ENCODE peak calls at places on chromosomes 13 and 19, in ten cellular contexts. O, U, R, T, Y, D, G, P, E and L are unnamed samples.

GRCh38 chr19:23287620-23288019 is 37.4 kb upstream of the ZNF724 start:
- DNase-seq in O (no peak), G (no peak), D (no peak), Y (no peak), U (no peak), E (no peak), R (no peak), T (no peak), P (no peak), L (no peak)

GRCh38 chr13:107275945-107276614 is 708.1 kb upstream of the ARGLU1 start:
- DNase-seq in D (no peak), P (no peak), E (no peak), G (no peak), R (no peak), O (no peak), T (no peak), U (no peak), Y (no peak), L (no peak)

GRCh38 chr13:32639502-32640105 is 53.4 kb downstream of the PDS5B start:
- DNase-seq in U (no peak), G (peak; percentile 61), P (peak; percentile 78), R (no peak), E (peak; percentile 10), D (peak; percentile 35), Y (peak; percentile 11), O (peak; percentile 18), T (peak; percentile 65), L (no peak)

GRCh38 chr13:24185591-24186232 is 25.2 kb downstream of the SPATA13 start:
- DNase-seq in U (no peak), Y (no peak), E (no peak), G (peak; percentile 21), T (no peak), P (no peak), O (no peak), D (no peak), R (no peak), L (no peak)

GRCh38 chr13:109517516-109517915 is 268.9 kb downstream of the IRS2 start:
- DNase-seq in U (no peak), Y (no peak), O (no peak), T (no peak), E (no peak), G (no peak), D (no peak), P (no peak), R (no peak), L (no peak)

GRCh38 chr19:18635831-18636182 is 1.0 kb upstream of the KLHL26 start:
- DNase-seq in O (no peak), G (no peak), T (no peak), D (no peak), E (no peak), U (no peak), Y (no peak), R (no peak), P (no peak), L (no peak)

GRCh38 chr13:45226024-45226423 is 25.2 kb upstream of the KCTD4 start:
- DNase-seq in G (no peak), R (no peak), Y (no peak), O (no peak), T (no peak), E (no peak), P (no peak), D (no peak), U (no peak), L (no peak)

GRCh38 chr19:5904302-5905071 is at the start of gene VMAC:
- DNase-seq in T (peak; percentile 100), P (peak; percentile 100), R (peak; percentile 99), E (peak; percentile 100), D (peak; percentile 100), U (peak; percentile 100), Y (peak; percentile 99), O (peak; percentile 99), G (peak; percentile 100), L (peak; percentile 98)

GRCh38 chr13:43297967-43298366 is 274.6 kb downstream of the DNAJC15 start:
- DNase-seq in U (no peak), Y (no peak), O (no peak), E (no peak), P (no peak), D (no peak), R (no peak), T (no peak), G (no peak), L (no peak)

GRCh38 chr19:55459950-55460657 is 1.3 kb downstream of the ISOC2 start:
- DNase-seq in G (no peak), D (no peak), T (peak; percentile 30), U (no peak), O (no peak), E (no peak), P (no peak), Y (no peak), R (no peak), L (no peak)

GRCh38 chr13:48873081-48873480 is 102.6 kb upstream of the FNDC3A start:
- DNase-seq in G (no peak), U (no peak), D (no peak), Y (no peak), T (no peak), P (no peak), R (no peak), O (no peak), E (no peak), L (no peak)

GRCh38 chr13:80084086-80084676 is 256.7 kb downstream of the SPRY2 start:
- DNase-seq in P (no peak), R (no peak), U (no peak), G (peak; percentile 89), E (no peak), Y (peak; percentile 36), O (no peak), T (peak; percentile 31), D (no peak), L (no peak)

GRCh38 chr19:57075801-57076492 is 43.8 kb upstream of the USP29 start:
- DNase-seq in T (no peak), G (no peak), E (no peak), R (no peak), Y (no peak), U (no peak), O (no peak), D (no peak), P (no peak), L (no peak)

GRCh38 chr19:41175825-41176734 is 16.9 kb upstream of the CYP2S1 start:
- DNase-seq in E (no peak), R (no peak), D (no peak), U (no peak), G (peak; percentile 90), Y (no peak), P (peak; percentile 66), T (peak; percentile 78), O (peak; percentile 14), L (no peak)

GRCh38 chr13:25846227-25846984 is 205.4 kb downstream of the SHISA2 start:
- DNase-seq in E (no peak), Y (no peak), D (no peak), G (no peak), O (no peak), R (no peak), U (no peak), T (no peak), P (no peak), L (no peak)

GRCh38 chr13:40333238-40333637 is 333.2 kb downstream of the FOXO1 start:
- DNase-seq in D (no peak), O (no peak), E (no peak), G (peak; percentile 10), R (no peak), P (no peak), Y (no peak), U (no peak), T (no peak), L (no peak)

GRCh38 chr13:110617326-110618072 is 2.2 kb downstream of the NAXD start:
- DNase-seq in E (no peak), G (peak; percentile 40), P (no peak), U (no peak), T (peak; percentile 71), Y (no peak), D (no peak), O (no peak), R (no peak), L (no peak)

GRCh38 chr13:107553838-107554237 is 661.5 kb downstream of the LIG4 start:
- DNase-seq in T (no peak), U (no peak), P (no peak), D (no peak), Y (no peak), E (no peak), O (no peak), G (no peak), R (no peak), L (no peak)

GRCh38 chr19:36245210-36246005 is 30.5 kb downstream of the ZNF146 start:
- DNase-seq in Y (no peak), P (no peak), D (no peak), G (no peak), O (no peak), U (peak; percentile 37), E (no peak), R (no peak), T (no peak), L (no peak)

GRCh38 chr13:79988573-79988972 is 352.4 kb downstream of the SPRY2 start:
- DNase-seq in R (no peak), T (peak; percentile 84), U (no peak), E (no peak), Y (no peak), D (no peak), G (peak; percentile 72), O (no peak), P (no peak), L (no peak)

GRCh38 chr19:49450405-49450804 is 1.2 kb downstream of the PIH1D1 start:
- DNase-seq in E (no peak), D (no peak), R (no peak), Y (no peak), T (no peak), U (no peak), G (no peak), O (no peak), P (no peak), L (no peak)

GRCh38 chr13:46578590-46578975 is 25.6 kb downstream of the LRCH1 start:
- DNase-seq in U (no peak), T (no peak), G (no peak), O (no peak), R (no peak), Y (no peak), E (no peak), D (no peak), P (no peak), L (no peak)

GRCh38 chr19:42424712-42425131 is 2.5 kb downstream of the LIPE start:
- DNase-seq in R (no peak), G (no peak), Y (no peak), E (no peak), P (no peak), U (no peak), T (no peak), D (no peak), O (no peak), L (no peak)

GRCh38 chr13:23348270-23349126 is 85.0 kb downstream of the SACS start:
- DNase-seq in E (no peak), T (no peak), R (no peak), O (no peak), P (no peak), D (no peak), Y (no peak), G (no peak), U (no peak), L (no peak)

GRCh38 chr13:49759503-49759902 is 33.0 kb downstream of the KPNA3 start:
- DNase-seq in G (no peak), T (no peak), P (no peak), D (no peak), U (no peak), O (no peak), R (no peak), Y (no peak), E (no peak), L (no peak)

GRCh38 chr19:35098413-35099049 is 17.1 kb upstream of the FXYD3 start:
- DNase-seq in Y (no peak), D (no peak), E (no peak), O (no peak), U (no peak), T (no peak), G (no peak), P (no peak), R (no peak), L (no peak)

GRCh38 chr13:93847162-93847561 is 620.6 kb downstream of the GPC6 start:
- DNase-seq in R (no peak), U (no peak), T (no peak), O (no peak), Y (no peak), E (no peak), G (peak; percentile 52), D (no peak), P (no peak), L (no peak)

GRCh38 chr13:74562381-74562780 is 428.2 kb upstream of the KLF12 start:
- DNase-seq in O (no peak), U (no peak), Y (no peak), P (no peak), E (no peak), G (peak; percentile 48), T (no peak), D (no peak), R (no peak), L (no peak)